ENCODE peak calls at places on chromosomes 11 and 22, in ten cellular contexts. One of them, this sample, is unnamed. For H3K4me1 and H3K9me3, the result is how much of the 10 kb centered on the place peaks cover.

GRCh38 chr11:64178203-64178602 is 7.8 kb upstream of the STIP1 start:
- DNase-seq in tibial nerve: no peak
- DNase-seq in heart left ventricle: no peak
- DNase-seq in HCT116: no peak
- DNase-seq in Peyer's patch: no peak
- DNase-seq in spleen: no peak
- DNase-seq in endothelial cell of umbilical vein: no peak
- DNase-seq in transverse colon: no peak
- DNase-seq in IMR-90: no peak
- DNase-seq in A549: no peak
- DNase-seq in this sample: no peak

GRCh38 chr11:116931206-116931953 is 94.0 kb upstream of the APOA1 start:
- DNase-seq in tibial nerve: no peak
- DNase-seq in heart left ventricle: peak
- DNase-seq in HCT116: no peak
- DNase-seq in Peyer's patch: no peak
- DNase-seq in spleen: no peak
- DNase-seq in endothelial cell of umbilical vein: peak
- DNase-seq in transverse colon: no peak
- DNase-seq in IMR-90: peak
- DNase-seq in A549: peak
- DNase-seq in this sample: no peak

GRCh38 chr11:10605941-10606381 is 37.5 kb upstream of the LYVE1 start:
- DNase-seq in tibial nerve: peak
- DNase-seq in heart left ventricle: peak
- DNase-seq in HCT116: no peak
- DNase-seq in Peyer's patch: no peak
- DNase-seq in spleen: peak
- DNase-seq in endothelial cell of umbilical vein: peak
- DNase-seq in transverse colon: peak
- DNase-seq in IMR-90: peak
- DNase-seq in A549: no peak
- DNase-seq in this sample: no peak

GRCh38 chr11:26079966-26080365 is 252.0 kb upstream of the ANO3 start:
- DNase-seq in tibial nerve: no peak
- DNase-seq in heart left ventricle: no peak
- DNase-seq in HCT116: no peak
- DNase-seq in Peyer's patch: no peak
- DNase-seq in spleen: no peak
- DNase-seq in endothelial cell of umbilical vein: no peak
- DNase-seq in transverse colon: no peak
- DNase-seq in IMR-90: no peak
- DNase-seq in A549: no peak
- DNase-seq in this sample: no peak

GRCh38 chr11:85955531-85955930 is 100.3 kb downstream of the CCDC83 start:
- DNase-seq in tibial nerve: no peak
- DNase-seq in heart left ventricle: no peak
- DNase-seq in HCT116: no peak
- DNase-seq in Peyer's patch: no peak
- DNase-seq in spleen: no peak
- DNase-seq in endothelial cell of umbilical vein: no peak
- DNase-seq in transverse colon: no peak
- DNase-seq in IMR-90: peak
- DNase-seq in A549: no peak
- DNase-seq in this sample: no peak

GRCh38 chr22:38016182-38017078 is 32.1 kb upstream of the SOX10 start:
- DNase-seq in tibial nerve: peak
- DNase-seq in heart left ventricle: no peak
- DNase-seq in HCT116: no peak
- DNase-seq in Peyer's patch: no peak
- DNase-seq in spleen: no peak
- DNase-seq in endothelial cell of umbilical vein: peak
- DNase-seq in transverse colon: peak
- DNase-seq in IMR-90: peak
- DNase-seq in A549: peak
- DNase-seq in this sample: peak

GRCh38 chr11:17767301-17767885 is 32.8 kb downstream of the KCNC1 start:
- DNase-seq in tibial nerve: no peak
- DNase-seq in heart left ventricle: no peak
- DNase-seq in HCT116: no peak
- DNase-seq in Peyer's patch: no peak
- DNase-seq in spleen: peak
- DNase-seq in endothelial cell of umbilical vein: no peak
- DNase-seq in transverse colon: no peak
- DNase-seq in IMR-90: no peak
- DNase-seq in A549: no peak
- DNase-seq in this sample: no peak

GRCh38 chr22:19632671-19633148 is 81.6 kb upstream of the SEPTIN5 start:
- DNase-seq in tibial nerve: no peak
- DNase-seq in heart left ventricle: no peak
- DNase-seq in HCT116: no peak
- DNase-seq in Peyer's patch: no peak
- DNase-seq in spleen: no peak
- DNase-seq in endothelial cell of umbilical vein: no peak
- DNase-seq in transverse colon: no peak
- DNase-seq in IMR-90: no peak
- DNase-seq in A549: no peak
- DNase-seq in this sample: no peak

GRCh38 chr11:128448487-128448886 is 138.9 kb downstream of the ETS1 start:
- DNase-seq in tibial nerve: no peak
- DNase-seq in heart left ventricle: no peak
- DNase-seq in HCT116: peak
- DNase-seq in Peyer's patch: peak
- DNase-seq in spleen: no peak
- DNase-seq in endothelial cell of umbilical vein: no peak
- DNase-seq in transverse colon: peak
- DNase-seq in IMR-90: peak
- DNase-seq in A549: peak
- DNase-seq in this sample: peak

GRCh38 chr11:16028406-16028805 is 327.9 kb downstream of the SOX6 start:
- DNase-seq in tibial nerve: no peak
- DNase-seq in heart left ventricle: no peak
- DNase-seq in HCT116: no peak
- DNase-seq in Peyer's patch: no peak
- DNase-seq in spleen: no peak
- DNase-seq in endothelial cell of umbilical vein: no peak
- DNase-seq in transverse colon: no peak
- DNase-seq in IMR-90: peak
- DNase-seq in A549: no peak
- DNase-seq in this sample: no peak

GRCh38 chr11:75325713-75326438 is 25.6 kb downstream of the ARRB1 start:
- DNase-seq in tibial nerve: no peak
- DNase-seq in heart left ventricle: no peak
- DNase-seq in HCT116: peak
- DNase-seq in Peyer's patch: no peak
- DNase-seq in spleen: no peak
- DNase-seq in endothelial cell of umbilical vein: peak
- DNase-seq in transverse colon: no peak
- DNase-seq in IMR-90: peak
- DNase-seq in A549: peak
- DNase-seq in this sample: peak

GRCh38 chr11:76682681-76683080 is 12.1 kb upstream of the LRRC32 start:
- DNase-seq in tibial nerve: no peak
- DNase-seq in heart left ventricle: no peak
- DNase-seq in HCT116: no peak
- DNase-seq in Peyer's patch: no peak
- DNase-seq in spleen: no peak
- DNase-seq in endothelial cell of umbilical vein: no peak
- DNase-seq in transverse colon: no peak
- DNase-seq in IMR-90: no peak
- DNase-seq in A549: no peak
- DNase-seq in this sample: no peak

GRCh38 chr11:117484159-117484558 is 156.5 kb downstream of the CEP164 start:
- DNase-seq in tibial nerve: no peak
- DNase-seq in heart left ventricle: no peak
- DNase-seq in HCT116: no peak
- DNase-seq in Peyer's patch: no peak
- DNase-seq in spleen: no peak
- DNase-seq in endothelial cell of umbilical vein: no peak
- DNase-seq in transverse colon: no peak
- DNase-seq in IMR-90: no peak
- DNase-seq in A549: no peak
- DNase-seq in this sample: no peak

GRCh38 chr11:43367382-43368178 is 8.9 kb downstream of the TTC17 start:
- DNase-seq in tibial nerve: no peak
- DNase-seq in heart left ventricle: no peak
- DNase-seq in HCT116: no peak
- DNase-seq in Peyer's patch: no peak
- DNase-seq in spleen: no peak
- DNase-seq in endothelial cell of umbilical vein: no peak
- DNase-seq in transverse colon: no peak
- DNase-seq in IMR-90: peak
- DNase-seq in A549: no peak
- DNase-seq in this sample: no peak

GRCh38 chr22:47067911-47068654 is 305.6 kb downstream of the TBC1D22A start:
- DNase-seq in tibial nerve: no peak
- DNase-seq in heart left ventricle: no peak
- DNase-seq in HCT116: no peak
- DNase-seq in Peyer's patch: peak
- DNase-seq in spleen: peak
- DNase-seq in endothelial cell of umbilical vein: no peak
- DNase-seq in transverse colon: peak
- DNase-seq in IMR-90: no peak
- DNase-seq in A549: no peak
- DNase-seq in this sample: no peak

GRCh38 chr11:128409476-128409875 is 177.9 kb downstream of the ETS1 start:
- DNase-seq in tibial nerve: no peak
- DNase-seq in heart left ventricle: no peak
- DNase-seq in HCT116: no peak
- DNase-seq in Peyer's patch: no peak
- DNase-seq in spleen: no peak
- DNase-seq in endothelial cell of umbilical vein: peak
- DNase-seq in transverse colon: no peak
- DNase-seq in IMR-90: peak
- DNase-seq in A549: no peak
- DNase-seq in this sample: no peak

GRCh38 chr11:112213753-112214152 is 12.5 kb upstream of the PTS start:
- DNase-seq in tibial nerve: no peak
- DNase-seq in heart left ventricle: no peak
- DNase-seq in HCT116: no peak
- DNase-seq in Peyer's patch: no peak
- DNase-seq in spleen: no peak
- DNase-seq in endothelial cell of umbilical vein: no peak
- DNase-seq in transverse colon: no peak
- DNase-seq in IMR-90: peak
- DNase-seq in A549: no peak
- DNase-seq in this sample: no peak

GRCh38 chr11:130094614-130095013 is 24.9 kb downstream of the APLP2 start:
- DNase-seq in tibial nerve: no peak
- DNase-seq in heart left ventricle: no peak
- DNase-seq in HCT116: no peak
- DNase-seq in Peyer's patch: no peak
- DNase-seq in spleen: no peak
- DNase-seq in endothelial cell of umbilical vein: peak
- DNase-seq in transverse colon: no peak
- DNase-seq in IMR-90: no peak
- DNase-seq in A549: no peak
- DNase-seq in this sample: no peak

GRCh38 chr11:19433367-19433766 is 192.6 kb upstream of the E2F8 start:
- DNase-seq in tibial nerve: no peak
- DNase-seq in heart left ventricle: no peak
- DNase-seq in HCT116: no peak
- DNase-seq in Peyer's patch: no peak
- DNase-seq in spleen: no peak
- DNase-seq in endothelial cell of umbilical vein: no peak
- DNase-seq in transverse colon: no peak
- DNase-seq in IMR-90: no peak
- DNase-seq in A549: no peak
- DNase-seq in this sample: no peak
- H3K4me1 ChIP-seq in tibial nerve: under half
- H3K4me1 ChIP-seq in heart left ventricle: under half
- H3K4me1 ChIP-seq in HCT116: under half
- H3K4me1 ChIP-seq in Peyer's patch: under half
- H3K4me1 ChIP-seq in spleen: under half
- H3K4me1 ChIP-seq in endothelial cell of umbilical vein: under half
- H3K4me1 ChIP-seq in transverse colon: under half
- H3K4me1 ChIP-seq in IMR-90: under half
- H3K4me1 ChIP-seq in A549: under half
- H3K4me1 ChIP-seq in this sample: under half

GRCh38 chr11:9574806-9575530 is 1.5 kb downstream of the WEE1 start:
- DNase-seq in tibial nerve: peak
- DNase-seq in heart left ventricle: peak
- DNase-seq in HCT116: peak
- DNase-seq in Peyer's patch: peak
- DNase-seq in spleen: no peak
- DNase-seq in endothelial cell of umbilical vein: peak
- DNase-seq in transverse colon: peak
- DNase-seq in IMR-90: peak
- DNase-seq in A549: peak
- DNase-seq in this sample: peak
- TF ChIP-seq POLR2A in tibial nerve: no peak
- TF ChIP-seq POLR2A in heart left ventricle: no peak
- TF ChIP-seq POLR2A in HCT116: no peak
- TF ChIP-seq POLR2A in Peyer's patch: peak
- TF ChIP-seq POLR2A in spleen: no peak
- TF ChIP-seq POLR2A in endothelial cell of umbilical vein: peak
- TF ChIP-seq POLR2A in transverse colon: peak
- TF ChIP-seq POLR2A in IMR-90: peak
- TF ChIP-seq POLR2A in A549: no peak
- TF ChIP-seq POLR2A in this sample: peak

GRCh38 chr22:39645532-39645931 is 75.0 kb downstream of the CACNA1I start:
- DNase-seq in tibial nerve: no peak
- DNase-seq in heart left ventricle: no peak
- DNase-seq in HCT116: no peak
- DNase-seq in Peyer's patch: no peak
- DNase-seq in spleen: no peak
- DNase-seq in endothelial cell of umbilical vein: no peak
- DNase-seq in transverse colon: no peak
- DNase-seq in IMR-90: no peak
- DNase-seq in A549: no peak
- DNase-seq in this sample: no peak
- H3K9me3 ChIP-seq in tibial nerve: under half
- H3K9me3 ChIP-seq in heart left ventricle: under half
- H3K9me3 ChIP-seq in HCT116: under half
- H3K9me3 ChIP-seq in Peyer's patch: under half
- H3K9me3 ChIP-seq in spleen: under half
- H3K9me3 ChIP-seq in endothelial cell of umbilical vein: under half
- H3K9me3 ChIP-seq in transverse colon: under half
- H3K9me3 ChIP-seq in IMR-90: under half
- H3K9me3 ChIP-seq in A549: under half
- H3K9me3 ChIP-seq in this sample: under half

DNA sequence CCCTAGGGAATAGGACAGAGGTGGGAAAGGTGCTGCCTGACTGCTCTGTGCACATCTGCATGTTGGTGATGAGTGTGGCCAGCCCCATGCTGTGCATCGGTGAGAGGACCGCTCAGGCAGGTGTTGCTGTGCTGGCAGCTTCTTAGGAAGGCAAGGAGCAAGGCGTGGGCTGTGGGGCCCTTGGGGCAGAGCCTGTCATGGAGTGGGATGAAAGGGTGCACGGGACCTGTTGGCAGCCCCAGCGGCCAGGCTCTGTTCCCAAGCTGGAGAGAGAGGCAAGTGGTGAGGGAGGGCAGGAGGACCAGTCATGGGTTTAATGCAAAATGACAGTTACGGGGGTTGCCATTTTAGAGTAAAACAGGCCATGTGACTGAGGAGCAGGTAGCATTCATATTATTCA is 78.3 kb downstream of the ZBTB16 start:
- DNase-seq in tibial nerve: no peak
- DNase-seq in heart left ventricle: no peak
- DNase-seq in HCT116: no peak
- DNase-seq in Peyer's patch: no peak
- DNase-seq in spleen: no peak
- DNase-seq in endothelial cell of umbilical vein: no peak
- DNase-seq in transverse colon: no peak
- DNase-seq in IMR-90: no peak
- DNase-seq in A549: no peak
- DNase-seq in this sample: peak
- H3K4me1 ChIP-seq in tibial nerve: half or more
- H3K4me1 ChIP-seq in heart left ventricle: half or more
- H3K4me1 ChIP-seq in HCT116: under half
- H3K4me1 ChIP-seq in Peyer's patch: under half
- H3K4me1 ChIP-seq in spleen: under half
- H3K4me1 ChIP-seq in endothelial cell of umbilical vein: half or more
- H3K4me1 ChIP-seq in transverse colon: half or more
- H3K4me1 ChIP-seq in IMR-90: under half
- H3K4me1 ChIP-seq in A549: under half
- H3K4me1 ChIP-seq in this sample: half or more